ENCODE peak calls at places on chromosome 20, in seven cellular contexts. One of them, this sample, is unnamed.

GRCh38 chr20:23574977-23575376 is 6.7 kb upstream of the CST9L start:
- DNase-seq in GM20000: no peak
- DNase-seq in K562: no peak
- DNase-seq in osteoblast: no peak
- DNase-seq in MCF 10A: no peak
- DNase-seq in heart right ventricle: no peak
- DNase-seq in progenitor cell of endocrine pancreas: no peak
- DNase-seq in this sample: no peak

GRCh38 chr20:57213291-57213690 is 53.1 kb downstream of the BMP7 start:
- DNase-seq in GM20000: no peak
- DNase-seq in K562: no peak
- DNase-seq in osteoblast: peak
- DNase-seq in MCF 10A: no peak
- DNase-seq in heart right ventricle: no peak
- DNase-seq in progenitor cell of endocrine pancreas: no peak
- DNase-seq in this sample: no peak

GRCh38 chr20:47205577-47206123 is 150.8 kb downstream of the ZMYND8 start:
- DNase-seq in GM20000: peak
- DNase-seq in K562: peak
- DNase-seq in osteoblast: peak
- DNase-seq in MCF 10A: peak
- DNase-seq in heart right ventricle: peak
- DNase-seq in progenitor cell of endocrine pancreas: peak
- DNase-seq in this sample: peak

GRCh38 chr20:50297498-50298348 is 107.1 kb downstream of the CEBPB start:
- DNase-seq in GM20000: no peak
- DNase-seq in K562: no peak
- DNase-seq in osteoblast: peak
- DNase-seq in MCF 10A: no peak
- DNase-seq in heart right ventricle: no peak
- DNase-seq in progenitor cell of endocrine pancreas: no peak
- DNase-seq in this sample: no peak

GRCh38 chr20:25053207-25054132 is 4.5 kb downstream of the ACSS1 start:
- DNase-seq in GM20000: no peak
- DNase-seq in K562: no peak
- DNase-seq in osteoblast: peak
- DNase-seq in MCF 10A: no peak
- DNase-seq in heart right ventricle: peak
- DNase-seq in progenitor cell of endocrine pancreas: no peak
- DNase-seq in this sample: no peak

GRCh38 chr20:38985603-38986170 is 23.5 kb downstream of the DHX35 start:
- DNase-seq in GM20000: no peak
- DNase-seq in K562: no peak
- DNase-seq in osteoblast: peak
- DNase-seq in MCF 10A: peak
- DNase-seq in heart right ventricle: no peak
- DNase-seq in progenitor cell of endocrine pancreas: no peak
- DNase-seq in this sample: peak

GRCh38 chr20:13042458-13042794 is 33.7 kb downstream of the SPTLC3 start:
- DNase-seq in GM20000: no peak
- DNase-seq in K562: no peak
- DNase-seq in osteoblast: no peak
- DNase-seq in MCF 10A: no peak
- DNase-seq in heart right ventricle: no peak
- DNase-seq in progenitor cell of endocrine pancreas: no peak
- DNase-seq in this sample: no peak

GRCh38 chr20:61037498-61037897 is 214.6 kb upstream of the CDH4 start:
- DNase-seq in GM20000: no peak
- DNase-seq in K562: no peak
- DNase-seq in osteoblast: no peak
- DNase-seq in MCF 10A: peak
- DNase-seq in heart right ventricle: no peak
- DNase-seq in progenitor cell of endocrine pancreas: no peak
- DNase-seq in this sample: no peak

GRCh38 chr20:61719691-61720347 is 345.9 kb downstream of the TAF4 start:
- DNase-seq in GM20000: no peak
- DNase-seq in K562: no peak
- DNase-seq in osteoblast: no peak
- DNase-seq in MCF 10A: no peak
- DNase-seq in heart right ventricle: no peak
- DNase-seq in progenitor cell of endocrine pancreas: no peak
- DNase-seq in this sample: no peak

GRCh38 chr20:36871640-36872570 is 4.0 kb upstream of the TLDC2 start:
- DNase-seq in GM20000: no peak
- DNase-seq in K562: no peak
- DNase-seq in osteoblast: peak
- DNase-seq in MCF 10A: no peak
- DNase-seq in heart right ventricle: no peak
- DNase-seq in progenitor cell of endocrine pancreas: no peak
- DNase-seq in this sample: no peak

GRCh38 chr20:25188218-25188617 is 7.3 kb upstream of the ENTPD6 start:
- DNase-seq in GM20000: no peak
- DNase-seq in K562: no peak
- DNase-seq in osteoblast: no peak
- DNase-seq in MCF 10A: no peak
- DNase-seq in heart right ventricle: no peak
- DNase-seq in progenitor cell of endocrine pancreas: no peak
- DNase-seq in this sample: no peak

GRCh38 chr20:52889225-52889624 is 82.9 kb upstream of the TSHZ2 start:
- DNase-seq in GM20000: no peak
- DNase-seq in K562: no peak
- DNase-seq in osteoblast: no peak
- DNase-seq in MCF 10A: no peak
- DNase-seq in heart right ventricle: no peak
- DNase-seq in progenitor cell of endocrine pancreas: no peak
- DNase-seq in this sample: no peak

GRCh38 chr20:49156481-49156880 is 31.7 kb downstream of the STAU1 start:
- DNase-seq in GM20000: no peak
- DNase-seq in K562: no peak
- DNase-seq in osteoblast: no peak
- DNase-seq in MCF 10A: no peak
- DNase-seq in heart right ventricle: no peak
- DNase-seq in progenitor cell of endocrine pancreas: no peak
- DNase-seq in this sample: no peak

GRCh38 chr20:14383326-14383725 is 45.9 kb upstream of the FLRT3 start:
- DNase-seq in GM20000: no peak
- DNase-seq in K562: no peak
- DNase-seq in osteoblast: no peak
- DNase-seq in MCF 10A: peak
- DNase-seq in heart right ventricle: no peak
- DNase-seq in progenitor cell of endocrine pancreas: no peak
- DNase-seq in this sample: no peak

GRCh38 chr20:47004179-47004578 is 109.5 kb downstream of the EYA2 start:
- DNase-seq in GM20000: no peak
- DNase-seq in K562: no peak
- DNase-seq in osteoblast: no peak
- DNase-seq in MCF 10A: no peak
- DNase-seq in heart right ventricle: no peak
- DNase-seq in progenitor cell of endocrine pancreas: no peak
- DNase-seq in this sample: no peak

GRCh38 chr20:51628533-51629398 is 86.2 kb upstream of the NFATC2 start:
- DNase-seq in GM20000: no peak
- DNase-seq in K562: no peak
- DNase-seq in osteoblast: peak
- DNase-seq in MCF 10A: no peak
- DNase-seq in heart right ventricle: peak
- DNase-seq in progenitor cell of endocrine pancreas: no peak
- DNase-seq in this sample: no peak

GRCh38 chr20:26214991-26215390 is 518.3 kb upstream of the ZNF337 start:
- DNase-seq in GM20000: no peak
- DNase-seq in K562: no peak
- DNase-seq in osteoblast: no peak
- DNase-seq in MCF 10A: no peak
- DNase-seq in heart right ventricle: no peak
- DNase-seq in progenitor cell of endocrine pancreas: no peak
- DNase-seq in this sample: no peak

GRCh38 chr20:24617757-24618450 is 148.5 kb downstream of the SYNDIG1 start:
- DNase-seq in GM20000: no peak
- DNase-seq in K562: no peak
- DNase-seq in osteoblast: no peak
- DNase-seq in MCF 10A: no peak
- DNase-seq in heart right ventricle: no peak
- DNase-seq in progenitor cell of endocrine pancreas: no peak
- DNase-seq in this sample: no peak

GRCh38 chr20:62581308-62581707 is 61.0 kb upstream of the SLCO4A1 start:
- DNase-seq in GM20000: no peak
- DNase-seq in K562: no peak
- DNase-seq in osteoblast: no peak
- DNase-seq in MCF 10A: no peak
- DNase-seq in heart right ventricle: no peak
- DNase-seq in progenitor cell of endocrine pancreas: no peak
- DNase-seq in this sample: no peak

GRCh38 chr20:11170025-11170424 is 496.2 kb upstream of the JAG1 start:
- DNase-seq in GM20000: no peak
- DNase-seq in K562: no peak
- DNase-seq in osteoblast: peak
- DNase-seq in MCF 10A: no peak
- DNase-seq in heart right ventricle: no peak
- DNase-seq in progenitor cell of endocrine pancreas: no peak
- DNase-seq in this sample: no peak

GRCh38 chr20:51393566-51393965 is 149.0 kb downstream of the NFATC2 start:
- DNase-seq in GM20000: no peak
- DNase-seq in K562: no peak
- DNase-seq in osteoblast: no peak
- DNase-seq in MCF 10A: no peak
- DNase-seq in heart right ventricle: peak
- DNase-seq in progenitor cell of endocrine pancreas: no peak
- DNase-seq in this sample: no peak

GRCh38 chr20:8722277-8722928 is 346.5 kb upstream of the PLCB4 start:
- DNase-seq in GM20000: peak
- DNase-seq in K562: peak
- DNase-seq in osteoblast: peak
- DNase-seq in MCF 10A: peak
- DNase-seq in heart right ventricle: peak
- DNase-seq in progenitor cell of endocrine pancreas: no peak
- DNase-seq in this sample: peak

GRCh38 chr20:64219202-64219601 is 36.3 kb upstream of the PCMTD2 start:
- DNase-seq in GM20000: no peak
- DNase-seq in K562: no peak
- DNase-seq in osteoblast: no peak
- DNase-seq in MCF 10A: no peak
- DNase-seq in heart right ventricle: no peak
- DNase-seq in progenitor cell of endocrine pancreas: no peak
- DNase-seq in this sample: no peak

GRCh38 chr20:64222273-64222672 is 33.3 kb upstream of the PCMTD2 start:
- DNase-seq in GM20000: no peak
- DNase-seq in K562: no peak
- DNase-seq in osteoblast: peak
- DNase-seq in MCF 10A: peak
- DNase-seq in heart right ventricle: no peak
- DNase-seq in progenitor cell of endocrine pancreas: no peak
- DNase-seq in this sample: no peak

GRCh38 chr20:64219730-64220129 is 35.8 kb upstream of the PCMTD2 start:
- DNase-seq in GM20000: no peak
- DNase-seq in K562: peak
- DNase-seq in osteoblast: no peak
- DNase-seq in MCF 10A: no peak
- DNase-seq in heart right ventricle: no peak
- DNase-seq in progenitor cell of endocrine pancreas: no peak
- DNase-seq in this sample: no peak

GRCh38 chr20:64220891-64221527 is 34.5 kb upstream of the PCMTD2 start:
- DNase-seq in GM20000: no peak
- DNase-seq in K562: peak
- DNase-seq in osteoblast: no peak
- DNase-seq in MCF 10A: no peak
- DNase-seq in heart right ventricle: no peak
- DNase-seq in progenitor cell of endocrine pancreas: no peak
- DNase-seq in this sample: no peak

GRCh38 chr20:64220420-64220819 is 35.1 kb upstream of the PCMTD2 start:
- DNase-seq in GM20000: no peak
- DNase-seq in K562: no peak
- DNase-seq in osteoblast: no peak
- DNase-seq in MCF 10A: no peak
- DNase-seq in heart right ventricle: no peak
- DNase-seq in progenitor cell of endocrine pancreas: no peak
- DNase-seq in this sample: no peak
- TF ChIP-seq CTCF in GM20000: no peak
- TF ChIP-seq CTCF in K562: no peak
- TF ChIP-seq CTCF in osteoblast: no peak
- TF ChIP-seq CTCF in MCF 10A: no peak
- TF ChIP-seq CTCF in heart right ventricle: no peak
- TF ChIP-seq CTCF in progenitor cell of endocrine pancreas: no peak
- TF ChIP-seq CTCF in this sample: no peak

GRCh38 chr20:40922865-40923264 is 105.8 kb upstream of the TOP1 start:
- DNase-seq in GM20000: no peak
- DNase-seq in K562: no peak
- DNase-seq in osteoblast: no peak
- DNase-seq in MCF 10A: no peak
- DNase-seq in heart right ventricle: no peak
- DNase-seq in progenitor cell of endocrine pancreas: no peak
- DNase-seq in this sample: no peak
- TF ChIP-seq CTCF in GM20000: no peak
- TF ChIP-seq CTCF in K562: no peak
- TF ChIP-seq CTCF in osteoblast: no peak
- TF ChIP-seq CTCF in MCF 10A: no peak
- TF ChIP-seq CTCF in heart right ventricle: no peak
- TF ChIP-seq CTCF in progenitor cell of endocrine pancreas: no peak
- TF ChIP-seq CTCF in this sample: no peak

GRCh38 chr20:64223526-64224067 is 32.0 kb upstream of the PCMTD2 start:
- DNase-seq in GM20000: no peak
- DNase-seq in K562: peak
- DNase-seq in osteoblast: no peak
- DNase-seq in MCF 10A: no peak
- DNase-seq in heart right ventricle: peak
- DNase-seq in progenitor cell of endocrine pancreas: peak
- DNase-seq in this sample: no peak
- TF ChIP-seq CTCF in GM20000: no peak
- TF ChIP-seq CTCF in K562: peak
- TF ChIP-seq CTCF in osteoblast: no peak
- TF ChIP-seq CTCF in MCF 10A: no peak
- TF ChIP-seq CTCF in heart right ventricle: peak
- TF ChIP-seq CTCF in progenitor cell of endocrine pancreas: peak
- TF ChIP-seq CTCF in this sample: no peak

DNA sequence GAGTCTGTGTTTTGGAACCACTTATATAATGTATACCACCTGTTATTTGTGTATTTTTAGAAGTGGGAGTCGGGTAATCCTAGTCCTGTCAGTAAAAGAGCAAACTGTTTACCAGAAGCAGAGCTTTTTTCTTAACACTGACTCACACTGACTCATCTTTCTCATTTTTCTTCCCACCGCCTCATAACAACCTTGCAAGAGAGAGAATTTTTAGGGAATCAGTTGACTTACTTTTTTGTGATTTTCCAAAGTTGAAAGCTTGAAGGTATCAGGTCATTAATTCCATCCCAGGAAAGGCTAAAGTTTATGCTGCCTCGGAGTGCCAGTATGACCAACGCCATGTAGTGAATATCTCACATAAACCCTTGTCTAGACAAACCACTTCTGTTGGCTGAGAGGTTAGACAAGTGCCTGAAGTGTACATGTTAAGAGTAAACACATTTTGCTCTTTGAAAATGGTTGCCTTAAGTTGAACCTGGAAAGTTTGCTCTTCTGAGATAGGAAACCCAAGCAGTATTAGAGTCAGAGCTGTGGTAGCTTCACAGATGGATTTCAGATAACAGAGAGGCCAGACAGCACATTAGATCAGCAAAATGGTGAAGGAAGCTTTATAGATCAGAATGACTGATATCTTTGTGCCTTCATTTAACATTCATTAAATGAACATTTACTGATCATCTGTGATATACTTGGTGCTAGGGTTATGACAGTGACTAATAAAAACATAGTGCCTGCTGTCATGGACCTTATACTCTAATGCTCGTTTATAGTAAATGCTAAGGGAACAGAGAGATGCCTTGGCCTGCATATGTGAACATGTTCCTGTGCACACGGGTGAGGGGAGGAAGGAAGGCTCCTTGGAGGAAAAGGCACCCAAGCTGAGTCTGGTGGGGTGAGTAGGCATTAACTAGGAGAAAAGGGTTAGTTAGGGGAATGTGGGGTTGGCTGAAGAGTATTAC is 29.1 kb upstream of the PKIG start:
- DNase-seq in GM20000: no peak
- DNase-seq in K562: peak
- DNase-seq in osteoblast: peak
- DNase-seq in MCF 10A: peak
- DNase-seq in heart right ventricle: no peak
- DNase-seq in progenitor cell of endocrine pancreas: no peak
- DNase-seq in this sample: no peak
- TF ChIP-seq CTCF in GM20000: no peak
- TF ChIP-seq CTCF in K562: no peak
- TF ChIP-seq CTCF in osteoblast: no peak
- TF ChIP-seq CTCF in MCF 10A: no peak
- TF ChIP-seq CTCF in heart right ventricle: no peak
- TF ChIP-seq CTCF in progenitor cell of endocrine pancreas: no peak
- TF ChIP-seq CTCF in this sample: no peak

This sample was measured in GM10248.